ENCODE peak calls at places on chromosomes 4 and X, in nine cellular contexts. Q, F, H, U, G, N, C, W and J are unnamed samples.

GRCh38 chr4:83013420-83013867 is 2.8 kb upstream of the LIN54 start:
- DNase-seq in Q (no peak), F (no peak), H (no peak), U (no peak), G (no peak), N (no peak), C (peak), W (no peak), J (no peak)

GRCh38 chr4:68658672-68659071 is 11.8 kb downstream of the UGT2B15 start:
- DNase-seq in Q (no peak), F (no peak), H (no peak), U (no peak), G (no peak), N (no peak), C (no peak), W (no peak), J (no peak)

GRCh38 chr4:163564221-163564720 is 69.8 kb downstream of the TMA16 start:
- DNase-seq in Q (no peak), F (no peak), H (no peak), U (no peak), G (no peak), N (no peak), C (no peak), W (no peak), J (no peak)

GRCh38 chr4:56857601-56858301 is 36.2 kb upstream of the SPINK2 start:
- DNase-seq in Q (no peak), F (no peak), H (no peak), U (no peak), G (no peak), N (no peak), C (no peak), W (no peak), J (peak)

GRCh38 chr4:183142566-183143545 is 43.8 kb downstream of the WWC2 start:
- DNase-seq in Q (peak), F (no peak), H (peak), U (no peak), G (no peak), N (no peak), C (no peak), W (no peak), J (peak)

GRCh38 chrX:38271154-38271716 is 50.6 kb upstream of the SRPX start:
- DNase-seq in Q (no peak), F (no peak), H (no peak), U (no peak), G (no peak), N (no peak), C (no peak), W (no peak), J (no peak)

GRCh38 chr4:24330198-24330972 is 254.0 kb downstream of the DHX15 start:
- DNase-seq in Q (no peak), F (no peak), H (no peak), U (no peak), G (no peak), N (no peak), C (no peak), W (no peak), J (peak)

GRCh38 chrX:131068945-131069719 is 11.0 kb downstream of the ARHGAP36 start:
- DNase-seq in Q (peak), F (no peak), H (peak), U (no peak), G (no peak), N (peak), C (peak), W (peak), J (peak)

GRCh38 chr4:107392380-107392779 is 327.7 kb downstream of the PAPSS1 start:
- DNase-seq in Q (no peak), F (no peak), H (no peak), U (no peak), G (no peak), N (no peak), C (no peak), W (no peak), J (no peak)

GRCh38 chr4:14247767-14248166 is 620.2 kb upstream of the BOD1L1 start:
- DNase-seq in Q (no peak), F (no peak), H (peak), U (no peak), G (no peak), N (no peak), C (no peak), W (no peak), J (no peak)

GRCh38 chrX:121221321-121221977 is 174.0 kb downstream of the GLUD2 start:
- DNase-seq in Q (no peak), F (no peak), H (no peak), U (no peak), G (no peak), N (no peak), C (no peak), W (no peak), J (peak)

GRCh38 chr4:81454498-81454897 is 17.2 kb downstream of the RASGEF1B start:
- DNase-seq in Q (no peak), F (peak), H (no peak), U (no peak), G (no peak), N (no peak), C (peak), W (no peak), J (no peak)

GRCh38 chr4:52037730-52038108 is 380 bp downstream of the SGCB start:
- DNase-seq in Q (peak), F (no peak), H (peak), U (no peak), G (no peak), N (peak), C (no peak), W (no peak), J (peak)

GRCh38 chr4:120692964-120693363 is 229.6 kb downstream of the PRDM5 start:
- DNase-seq in Q (no peak), F (peak), H (no peak), U (no peak), G (peak), N (peak), C (no peak), W (peak), J (peak)

GRCh38 chr4:151236036-151236435 is 40.9 kb upstream of the PRSS48 start:
- DNase-seq in Q (no peak), F (no peak), H (no peak), U (no peak), G (no peak), N (no peak), C (no peak), W (no peak), J (no peak)

GRCh38 chr4:69759189-69759604 is 1.2 kb downstream of the SULT1B1 start:
- DNase-seq in Q (no peak), F (no peak), H (no peak), U (no peak), G (no peak), N (no peak), C (no peak), W (no peak), J (no peak)

GRCh38 chrX:15320297-15320696 is 4.9 kb upstream of the ASB11 start:
- DNase-seq in Q (no peak), F (no peak), H (no peak), U (no peak), G (no peak), N (no peak), C (no peak), W (no peak), J (no peak)

GRCh38 chr4:3874525-3875110 is 108.4 kb downstream of the ADRA2C start:
- DNase-seq in Q (no peak), F (peak), H (no peak), U (no peak), G (no peak), N (no peak), C (no peak), W (no peak), J (no peak)

GRCh38 chrX:14352511-14352910 is 176.8 kb upstream of the GLRA2 start:
- DNase-seq in Q (no peak), F (no peak), H (no peak), U (no peak), G (no peak), N (no peak), C (no peak), W (no peak), J (no peak)

GRCh38 chrX:96433409-96434122 is 251.1 kb upstream of the DIAPH2 start:
- DNase-seq in Q (no peak), F (no peak), H (no peak), U (no peak), G (no peak), N (no peak), C (no peak), W (no peak), J (no peak)

GRCh38 chrX:34332336-34332735 is 200.2 kb upstream of the FAM47A start:
- DNase-seq in Q (no peak), F (no peak), H (peak), U (no peak), G (no peak), N (no peak), C (no peak), W (no peak), J (no peak)

GRCh38 chr4:118270492-118270891 is 82.3 kb downstream of the PRSS12 start:
- DNase-seq in Q (no peak), F (no peak), H (peak), U (no peak), G (no peak), N (peak), C (peak), W (peak), J (peak)

GRCh38 chrX:153709726-153710674 is 14.2 kb downstream of the BCAP31 start:
- DNase-seq in Q (no peak), F (no peak), H (no peak), U (no peak), G (no peak), N (no peak), C (no peak), W (no peak), J (no peak)

GRCh38 chr4:173503330-173504180 is 26.5 kb downstream of the HAND2 start:
- DNase-seq in Q (no peak), F (no peak), H (no peak), U (no peak), G (no peak), N (no peak), C (no peak), W (no peak), J (no peak)

GRCh38 chr4:99845708-99846469 is 29.3 kb downstream of the DAPP1 start:
- DNase-seq in Q (no peak), F (no peak), H (no peak), U (no peak), G (no peak), N (no peak), C (no peak), W (no peak), J (no peak)

GRCh38 chr4:144701683-144702233 is 55.8 kb downstream of the HHIP start:
- DNase-seq in Q (no peak), F (no peak), H (no peak), U (no peak), G (no peak), N (no peak), C (no peak), W (no peak), J (peak)

GRCh38 chr4:93814141-93814540 is 14.4 kb upstream of the ATOH1 start:
- DNase-seq in Q (no peak), F (no peak), H (no peak), U (no peak), G (no peak), N (no peak), C (no peak), W (no peak), J (no peak)

GRCh38 chr4:172042714-172043114 is 229.5 kb downstream of the GALNTL6 start:
- DNase-seq in Q (no peak), F (no peak), H (peak), U (no peak), G (no peak), N (no peak), C (peak), W (peak), J (no peak)

GRCh38 chr4:24582235-24582863 is 2.0 kb downstream of the DHX15 start:
- DNase-seq in Q (no peak), F (no peak), H (no peak), U (no peak), G (no peak), N (no peak), C (peak), W (no peak), J (no peak)

GRCh38 chr4:145909773-145910172 is 28.9 kb downstream of the ZNF827 start:
- DNase-seq in Q (peak), F (peak), H (no peak), U (no peak), G (no peak), N (peak), C (no peak), W (no peak), J (no peak)

GRCh38 chr4:79088991-79089705 is 149.9 kb upstream of the PAQR3 start:
- DNase-seq in Q (no peak), F (no peak), H (no peak), U (no peak), G (no peak), N (no peak), C (no peak), W (no peak), J (no peak)

GRCh38 chrX:38052096-38052495 is 45.7 kb downstream of the SYTL5 start:
- DNase-seq in Q (no peak), F (no peak), H (no peak), U (no peak), G (peak), N (no peak), C (no peak), W (peak), J (peak)

GRCh38 chrX:24646745-24647182 is 383 bp downstream of the PCYT1B start:
- DNase-seq in Q (no peak), F (no peak), H (peak), U (no peak), G (no peak), N (no peak), C (no peak), W (no peak), J (peak)

GRCh38 chr4:6898763-6899162 is 10.9 kb upstream of the TBC1D14 start:
- DNase-seq in Q (no peak), F (peak), H (no peak), U (no peak), G (no peak), N (no peak), C (no peak), W (no peak), J (no peak)

DNA sequence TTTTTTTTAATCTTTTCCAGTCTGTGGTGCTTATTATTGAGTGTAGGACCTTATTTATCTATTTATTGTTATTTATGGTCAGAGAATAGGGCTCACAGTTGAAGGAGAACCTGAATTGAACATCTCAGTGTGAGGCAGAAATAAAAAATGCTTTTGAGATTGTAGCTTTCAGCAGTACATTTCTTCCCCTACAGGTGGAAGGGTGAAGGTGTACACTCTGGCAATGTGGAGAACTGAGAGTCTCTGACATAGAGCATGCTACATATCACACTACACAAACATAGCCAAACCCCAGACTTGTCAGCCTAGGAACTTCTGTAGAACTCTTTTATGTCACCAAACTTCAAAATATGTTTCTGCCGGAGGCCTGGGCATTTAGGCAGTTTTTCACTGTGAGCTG is 140.2 kb downstream of the STIM2 start:
- DNase-seq in Q (no peak), F (no peak), H (peak), U (no peak), G (no peak), N (peak), C (peak), W (no peak), J (no peak)
- TF ChIP-seq CTCF in Q (no peak), F (peak), H (peak), U (peak), G (peak), N (no peak), C (peak), W (peak), J (peak)

DNA sequence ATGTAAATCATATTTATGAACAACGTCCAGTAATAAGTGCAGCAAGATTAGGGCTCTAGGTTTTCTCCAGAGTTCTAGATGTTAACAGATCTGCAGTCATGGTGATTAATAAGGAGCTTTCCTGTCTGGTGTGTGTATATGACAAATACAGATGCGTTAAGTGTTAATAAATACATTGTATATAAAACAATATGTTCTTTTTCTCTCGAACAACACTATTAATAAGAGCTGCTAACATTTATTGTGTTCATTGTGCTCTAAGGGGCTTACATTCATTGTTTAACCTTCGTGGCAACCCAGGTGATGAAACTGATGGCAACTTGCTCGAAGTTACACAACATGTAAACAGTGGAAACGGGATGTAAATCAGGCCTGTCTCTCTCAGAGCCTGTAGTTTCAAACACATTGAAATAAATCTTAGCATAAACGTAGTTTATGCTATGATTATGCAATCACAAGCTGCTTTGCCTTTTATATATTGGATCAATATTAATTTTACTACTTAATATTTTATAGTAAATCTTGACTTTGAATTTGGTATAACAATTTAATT is 547 bp upstream of the CLGN start:
- DNase-seq in Q (no peak), F (no peak), H (no peak), U (no peak), G (no peak), N (no peak), C (no peak), W (peak), J (peak)
- H3K4me3 ChIP-seq in Q (peak), F (peak), H (peak), U (peak), G (peak), N (peak), C (peak), W (peak), J (peak)

DNA sequence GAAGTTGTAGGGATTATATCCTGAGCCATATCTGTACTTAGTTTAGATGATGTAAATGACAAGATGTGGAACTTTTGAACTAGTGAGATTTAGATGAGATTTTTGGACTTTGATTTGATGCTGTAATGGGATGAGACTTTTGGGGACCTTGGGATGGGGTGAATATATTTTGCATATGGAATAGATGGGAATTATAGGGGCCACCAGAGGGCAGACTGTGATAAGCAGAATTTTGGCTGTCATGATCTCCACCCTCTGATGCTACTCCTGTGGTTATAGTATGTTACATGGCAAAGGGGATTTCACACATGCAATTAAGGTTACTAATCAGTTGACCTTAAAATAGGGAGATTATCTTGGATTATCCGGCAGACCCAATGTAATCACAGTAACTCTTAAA is 214.0 kb upstream of the NHS start:
- DNase-seq in Q (no peak), F (no peak), H (no peak), U (no peak), G (no peak), N (peak), C (peak), W (no peak), J (no peak)
- TF ChIP-seq CTCF in Q (no peak), F (no peak), H (no peak), U (no peak), G (peak), N (peak), C (peak), W (peak), J (no peak)

DNA sequence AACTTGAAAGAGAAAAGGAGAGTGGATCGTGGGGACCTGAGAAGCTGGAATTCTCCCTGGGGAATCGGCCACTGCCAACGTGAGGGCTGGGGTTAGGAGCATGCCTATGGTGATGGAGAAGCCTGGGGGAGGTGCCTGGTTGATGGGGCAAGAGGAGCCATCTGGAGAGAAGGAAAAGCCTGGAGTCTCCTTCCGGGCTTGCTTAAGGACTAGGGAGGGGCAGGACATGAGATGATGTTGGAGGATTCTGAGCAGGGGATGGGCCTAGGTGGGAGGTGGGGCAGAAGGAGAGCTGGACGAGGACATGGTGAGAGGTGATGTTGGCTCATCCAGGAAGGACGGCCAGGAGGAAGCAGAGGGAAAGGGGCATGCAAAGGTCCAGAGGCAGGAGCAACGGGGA is 35.0 kb upstream of the GYG2 start:
- DNase-seq in Q (no peak), F (no peak), H (no peak), U (no peak), G (no peak), N (no peak), C (no peak), W (no peak), J (no peak)
- H3K4me3 ChIP-seq in Q (no peak), F (no peak), H (no peak), U (no peak), G (no peak), N (no peak), C (no peak), W (no peak), J (no peak)

GRCh38 chrX:13196778-13197177 is 123.1 kb downstream of the ATXN3L start:
- DNase-seq in Q (no peak), F (no peak), H (no peak), U (no peak), G (no peak), N (no peak), C (no peak), W (no peak), J (no peak)
- TF ChIP-seq CTCF in Q (no peak), F (no peak), H (no peak), U (no peak), G (no peak), N (no peak), C (no peak), W (no peak), J (no peak)